ENCODE peak calls at places on chromosome 5, in nine cellular contexts. H is pancreas, U is body of pancreas, P is coronary artery, A is hepatocyte, S is fibroblast of the aortic adventitia, X is GM12865, N is psoas muscle, E is colonic mucosa. M is an unnamed sample.
A peak's percentile ranks its signal among the peaks of the same experiment; 100 is the strongest.

GRCh38 chr5:168117469-168117868 is 174.0 kb upstream of the WWC1 start:
- DNase-seq in P (no peak), X (no peak), E (no peak), S (no peak), H (no peak), N (no peak), U (no peak), A (no peak), M (no peak)

GRCh38 chr5:77266291-77266690 is 55.8 kb downstream of the PDE8B start:
- DNase-seq in H (no peak), U (no peak), P (no peak), A (no peak), X (no peak), N (no peak), S (no peak), E (no peak), M (peak; percentile 71)

GRCh38 chr5:166581827-166582226 is 1709.6 kb upstream of the WWC1 start:
- DNase-seq in U (no peak), A (no peak), H (no peak), X (no peak), P (no peak), S (no peak), N (no peak), E (no peak), M (no peak)

GRCh38 chr5:150522504-150523464 is 14.9 kb downstream of the NDST1 start:
- DNase-seq in N (no peak), H (no peak), E (peak; percentile 62), A (peak; percentile 68), S (no peak), X (no peak), P (no peak), U (no peak), M (no peak)

GRCh38 chr5:2727620-2728019 is 23.9 kb downstream of the IRX2 start:
- DNase-seq in U (no peak), X (no peak), A (no peak), E (no peak), S (no peak), P (peak; percentile 16), N (no peak), H (no peak), M (no peak)

GRCh38 chr5:40603378-40603777 is 76.3 kb upstream of the PTGER4 start:
- DNase-seq in N (no peak), X (no peak), S (no peak), U (no peak), P (no peak), E (no peak), H (no peak), A (no peak), M (no peak)

GRCh38 chr5:80237243-80237642 is 18.6 kb downstream of the SERINC5 start:
- DNase-seq in E (no peak), X (no peak), P (no peak), H (no peak), U (no peak), S (no peak), A (no peak), N (no peak), M (no peak)

GRCh38 chr5:140239939-140240700 is 62.8 kb downstream of the PFDN1 start:
- DNase-seq in U (peak; percentile 65), X (peak; percentile 79), N (peak; percentile 77), P (no peak), H (peak; percentile 47), E (peak; percentile 70), S (peak; percentile 64), A (peak; percentile 75), M (peak; percentile 35)

GRCh38 chr5:74275204-74275992 is 365.1 kb downstream of the ENC1 start:
- DNase-seq in X (no peak), S (peak; percentile 36), A (peak; percentile 37), E (no peak), N (no peak), P (no peak), U (no peak), H (no peak), M (peak; percentile 51)

GRCh38 chr5:178394074-178394473 is 161.5 kb upstream of the PHYKPL start:
- DNase-seq in A (no peak), E (no peak), N (no peak), X (no peak), P (peak; percentile 54), U (no peak), S (no peak), H (no peak), M (no peak)

GRCh38 chr5:119288364-119289047 is 67.3 kb upstream of the TNFAIP8 start:
- DNase-seq in E (no peak), P (no peak), U (no peak), S (peak; percentile 54), N (no peak), H (no peak), A (no peak), X (no peak), M (peak; percentile 74)

GRCh38 chr5:150637245-150638052 is 3.0 kb upstream of the SYNPO start:
- DNase-seq in X (no peak), U (no peak), E (no peak), A (peak; percentile 85), P (no peak), S (peak; percentile 81), N (no peak), H (no peak), M (peak; percentile 74)

GRCh38 chr5:9265391-9266287 is 280.2 kb downstream of the SEMA5A start:
- DNase-seq in S (peak; percentile 69), H (no peak), E (no peak), N (no peak), U (no peak), P (no peak), X (no peak), A (peak; percentile 53), M (peak; percentile 96)

GRCh38 chr5:95841914-95842812 is 19.6 kb upstream of the GLRX start:
- DNase-seq in A (no peak), P (no peak), U (no peak), S (peak; percentile 97), H (no peak), E (peak; percentile 72), X (no peak), N (no peak), M (peak; percentile 89)

DNA sequence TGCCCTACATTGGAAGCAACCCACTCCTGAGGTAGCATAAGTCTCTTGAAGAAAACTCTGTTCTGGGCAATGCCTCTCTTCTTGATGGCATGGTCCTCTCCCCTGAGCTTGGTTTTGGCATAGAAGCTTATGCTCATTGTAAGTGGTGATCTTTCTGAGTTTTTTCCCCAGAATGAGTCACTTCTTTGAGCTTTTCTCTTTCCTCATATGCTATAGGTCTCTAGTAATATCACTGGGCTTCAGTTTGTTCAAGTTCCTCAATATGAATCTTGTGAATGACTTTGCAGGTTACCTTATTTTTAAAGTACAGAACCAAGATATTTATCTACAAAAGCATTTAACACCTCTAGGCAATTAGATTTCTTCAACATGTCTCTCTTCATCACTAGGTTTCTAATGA is 76.5 kb upstream of the ATG10 start:
- DNase-seq in U (no peak), N (no peak), E (no peak), X (no peak), A (no peak), P (no peak), H (no peak), S (peak; percentile 9), M (peak; percentile 5)
- TF ChIP-seq CTCF in U (no peak), N (no peak), E (no peak), X (no peak), A (no peak), P (no peak), H (no peak), S (no peak), M (no peak)

DNA sequence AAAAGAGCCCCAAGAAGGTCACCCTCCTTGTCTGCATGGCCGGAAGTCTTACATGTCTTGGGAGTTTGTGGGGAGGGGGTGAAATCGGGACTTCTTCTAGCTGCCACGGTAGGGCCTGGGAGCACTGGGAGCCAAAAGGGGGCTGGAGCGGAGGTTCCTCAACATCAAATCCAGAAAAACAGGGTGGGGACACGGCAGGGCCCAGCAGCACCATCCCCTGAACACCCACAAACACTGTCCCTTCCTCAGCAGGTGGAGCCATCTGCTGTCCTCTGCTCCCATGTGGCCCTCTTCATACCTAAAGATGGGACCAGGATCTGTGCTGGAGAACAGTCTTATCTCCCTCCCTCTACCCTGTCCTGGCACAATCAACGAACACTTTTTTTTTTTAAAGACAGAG is 2.7 kb downstream of the TERT start:
- DNase-seq in E (peak; percentile 21), P (peak; percentile 12), N (peak; percentile 8), H (no peak), U (no peak), X (no peak), A (no peak), S (no peak), M (no peak)
- H3K4me3 ChIP-seq in E (no peak overlapping the region), P (no peak overlapping the region), N (no peak overlapping the region), H (no peak overlapping the region), U (no peak overlapping the region), X (no peak overlapping the region), A (no peak overlapping the region), S (no peak overlapping the region), M (no peak overlapping the region)

GRCh38 chr5:146660381-146660960 is 144.5 kb upstream of the GPR151 start:
- DNase-seq in A (no peak), S (no peak), H (no peak), X (no peak), P (no peak), U (no peak), E (no peak), N (no peak), M (no peak)

GRCh38 chr5:146667633-146668032 is 151.6 kb upstream of the GPR151 start:
- DNase-seq in U (no peak), S (peak; percentile 33), E (no peak), N (no peak), H (no peak), A (peak; percentile 67), X (no peak), P (no peak), M (no peak)

GRCh38 chr5:146656638-146657037 is 140.6 kb upstream of the GPR151 start:
- DNase-seq in E (no peak), U (no peak), A (no peak), H (no peak), N (no peak), X (no peak), S (no peak), P (no peak), M (no peak)

GRCh38 chr5:146659961-146660360 is 144.0 kb upstream of the GPR151 start:
- DNase-seq in X (no peak), A (no peak), H (no peak), P (no peak), N (no peak), E (no peak), S (no peak), U (no peak), M (no peak)

GRCh38 chr5:146662229-146662628 is 146.2 kb upstream of the GPR151 start:
- DNase-seq in S (peak; percentile 58), U (peak; percentile 15), E (no peak), A (no peak), N (no peak), P (no peak), H (no peak), X (peak; percentile 41), M (no peak)
- TF ChIP-seq CTCF in S (peak; percentile 74), U (peak; percentile 50), E (no peak), A (peak; percentile 41), N (peak; percentile 20), P (peak; percentile 20), H (no peak), X (peak; percentile 55), M (peak; percentile 23)

DNA sequence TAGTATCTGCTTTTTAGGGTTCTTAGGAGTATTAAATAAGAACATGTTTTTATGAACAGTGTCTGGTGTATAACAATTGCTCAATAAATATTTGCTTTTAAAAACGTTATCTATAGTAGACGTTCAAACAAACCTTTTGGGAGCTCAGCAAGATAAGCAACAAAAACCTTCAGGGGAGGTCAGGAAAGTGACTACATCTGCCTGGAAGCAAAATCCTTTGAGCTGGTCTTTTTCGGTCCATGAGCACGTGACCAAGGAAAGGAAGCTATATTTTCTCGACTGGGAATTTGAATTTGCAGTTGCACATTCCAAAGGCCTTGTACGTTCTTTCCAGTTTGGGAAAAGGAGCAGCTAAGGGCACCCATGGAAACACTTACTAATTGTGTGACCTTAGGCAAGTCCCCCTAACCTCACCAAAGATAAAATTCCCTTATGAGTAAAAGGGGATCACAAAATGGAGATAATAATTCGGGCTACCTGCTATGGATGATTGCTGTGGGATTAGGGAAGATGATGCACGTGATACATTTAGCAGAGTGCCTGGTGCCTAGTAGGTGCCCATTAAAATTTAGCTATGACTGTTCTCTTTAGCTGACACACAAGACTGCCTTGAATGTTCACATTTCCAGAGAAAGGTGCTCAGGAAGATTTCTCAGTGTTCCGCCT is 45.4 kb downstream of the PTTG1 start:
- DNase-seq in S (peak; percentile 79), E (no peak), X (no peak), A (peak; percentile 22), H (peak; percentile 28), N (no peak), U (no peak), P (no peak), M (no peak)
- H3K4me3 ChIP-seq in S (no peak overlapping the region), E (peak overlapping the region; percentile 30), X (peak overlapping the region; percentile 97), A (no peak overlapping the region), H (no peak overlapping the region), N (peak overlapping the region; percentile 54), U (no peak overlapping the region), P (peak overlapping the region; percentile 61), M (no peak overlapping the region)